ENCODE peak calls at places on chromosomes 4 and X, in ten cellular contexts. P is body of pancreas; R is fibroblast of lung; E is ascending aorta; N is left ventricle myocardium inferior; O is cardiac muscle cell; F is sigmoid colon; Y is CD8-positive, alpha-beta T cell; Q is IMR-90; T is A549. W is an unnamed sample.

GRCh38 chrX:109826954-109827708 is 94.1 kb upstream of the ACSL4 start:
- DNase-seq in P (no peak), R (peak; percentile 86), E (no peak), N (no peak), O (no peak), F (no peak), Y (no peak), Q (peak; percentile 89), T (peak; percentile 50), W (peak; percentile 34)

GRCh38 chrX:16658284-16658683 is 8.3 kb downstream of the S100G start:
- DNase-seq in P (no peak), R (peak; percentile 57), E (no peak), N (no peak), O (no peak), F (no peak), Y (no peak), Q (peak; percentile 80), T (no peak), W (peak; percentile 5)

GRCh38 chr4:162237676-162238075 is 73.9 kb upstream of the FSTL5 start:
- DNase-seq in P (no peak), R (no peak), E (no peak), N (no peak), O (no peak), F (no peak), Y (no peak), Q (no peak), T (no peak), W (no peak)

GRCh38 chr4:141646969-141647368 is 10.6 kb downstream of the IL15 start:
- DNase-seq in P (no peak), R (peak; percentile 72), E (no peak), N (no peak), O (no peak), F (no peak), Y (no peak), Q (peak; percentile 77), T (no peak), W (no peak)

GRCh38 chr4:139866270-139866962 is 200.8 kb downstream of the MGST2 start:
- DNase-seq in P (no peak), R (no peak), E (no peak), N (no peak), O (no peak), F (no peak), Y (no peak), Q (no peak), T (no peak), W (no peak)

GRCh38 chr4:184265566-184266351 is 48.1 kb upstream of the ENPP6 start:
- DNase-seq in P (no peak), R (peak; percentile 49), E (no peak), N (no peak), O (no peak), F (no peak), Y (no peak), Q (peak; percentile 61), T (peak; percentile 83), W (peak; percentile 14)

GRCh38 chr4:87677731-87678130 is 27.7 kb downstream of the DMP1 start:
- DNase-seq in P (no peak), R (no peak), E (no peak), N (peak; percentile 43), O (no peak), F (no peak), Y (no peak), Q (no peak), T (no peak), W (no peak)

GRCh38 chr4:124104101-124104500 is 608.4 kb downstream of the ANKRD50 start:
- DNase-seq in P (no peak), R (no peak), E (no peak), N (no peak), O (no peak), F (no peak), Y (no peak), Q (no peak), T (no peak), W (no peak)

GRCh38 chr4:120506536-120506935 is 416.0 kb downstream of the PRDM5 start:
- DNase-seq in P (no peak), R (no peak), E (no peak), N (no peak), O (no peak), F (no peak), Y (no peak), Q (no peak), T (no peak), W (no peak)

DNA sequence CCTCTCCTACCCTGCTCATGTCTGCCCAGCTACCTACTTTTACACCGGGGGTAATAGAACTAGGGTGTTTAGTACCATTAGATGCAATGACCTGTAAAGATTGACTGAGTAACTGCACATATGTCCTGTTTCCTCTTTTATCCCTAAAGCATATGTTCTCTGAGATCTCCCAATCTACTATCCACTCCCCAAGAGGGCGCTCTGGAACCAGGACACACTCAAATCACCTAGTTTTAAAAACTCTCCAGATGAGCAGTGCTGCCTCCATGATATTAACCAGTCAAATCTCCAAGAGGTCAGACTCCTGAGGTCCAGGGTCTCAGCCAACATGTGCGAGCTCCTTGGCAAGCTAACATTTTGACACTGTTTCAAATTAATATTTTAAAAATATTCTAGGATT is 87.0 kb upstream of the TSPAN5 start:
- DNase-seq in P (peak; percentile 12), R (no peak), E (no peak), N (no peak), O (peak; percentile 35), F (no peak), Y (no peak), Q (peak; percentile 15), T (peak; percentile 30), W (no peak)
- TF ChIP-seq CTCF in P (no peak), R (peak; percentile 32), E (no peak), N (peak; percentile 48), O (peak; percentile 59), F (no peak), Y (no peak), Q (peak; percentile 52), T (peak; percentile 35), W (no peak)

GRCh38 chrX:13673016-13673415 is 15.9 kb upstream of the RAB9A start:
- DNase-seq in P (no peak), R (no peak), E (no peak), N (no peak), O (no peak), F (no peak), Y (no peak), Q (no peak), T (no peak), W (no peak)
- H3K27ac ChIP-seq in P (no peak overlapping the region), R (no peak overlapping the region), E (no peak overlapping the region), N (no peak overlapping the region), O (no peak overlapping the region), F (no peak overlapping the region), Y (no peak overlapping the region), Q (no peak overlapping the region), T (no peak overlapping the region), W (no peak overlapping the region)

GRCh38 chrX:48022740-48023139 is 16.0 kb downstream of the SPACA5 start:
- DNase-seq in P (no peak), R (no peak), E (no peak), N (no peak), O (no peak), F (no peak), Y (no peak), Q (no peak), T (no peak), W (no peak)
- TF ChIP-seq CTCF in P (no peak), R (no peak), E (no peak), N (no peak), O (no peak), F (no peak), Y (no peak), Q (no peak), T (no peak), W (no peak)

GRCh38 chr4:23887989-23888388 is 1.9 kb downstream of the PPARGC1A start:
- DNase-seq in P (peak; percentile 15), R (no peak), E (no peak), N (no peak), O (no peak), F (no peak), Y (no peak), Q (no peak), T (no peak), W (no peak)
- H3K27ac ChIP-seq in P (peak overlapping the region; percentile 84), R (no peak overlapping the region), E (peak overlapping the region; percentile 47), N (peak overlapping the region; percentile 94), O (peak overlapping the region; percentile 95), F (peak overlapping the region; percentile 89), Y (no peak overlapping the region), Q (no peak overlapping the region), T (no peak overlapping the region), W (no peak overlapping the region)

DNA sequence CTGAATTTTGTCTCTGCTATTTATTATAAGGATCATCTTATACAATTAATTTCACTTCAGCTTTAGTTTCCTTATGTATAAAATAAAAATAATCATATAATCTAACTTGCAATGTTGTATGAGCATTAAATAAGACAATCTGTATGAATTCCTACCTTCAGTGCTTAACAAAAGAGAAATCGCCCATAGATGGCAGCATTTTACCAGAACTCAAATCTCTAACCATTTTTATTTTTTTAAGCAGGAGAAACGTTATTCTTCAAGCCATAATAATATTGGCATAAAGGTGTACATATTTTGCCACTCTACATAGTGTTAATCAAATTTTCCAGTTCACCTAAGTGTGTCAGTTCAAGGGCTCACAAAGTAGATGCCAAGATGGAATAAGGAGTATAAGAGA is 78.8 kb downstream of the TMEM47 start:
- DNase-seq in P (no peak), R (peak; percentile 21), E (no peak), N (no peak), O (peak; percentile 66), F (no peak), Y (no peak), Q (peak; percentile 56), T (peak; percentile 13), W (no peak)
- TF ChIP-seq CTCF in P (no peak), R (peak; percentile 37), E (peak; percentile 16), N (peak; percentile 61), O (peak; percentile 29), F (no peak), Y (no peak), Q (peak; percentile 61), T (peak; percentile 49), W (no peak)

W was measured in RWPE1.